ENCODE peak calls at places on chromosomes 1 and 21, in nine cellular contexts. T, O, P, E, S, M, Y, W and V are unnamed samples.

GRCh38 chr1:55640708-55641473 is 425.7 kb upstream of the USP24 start:
- DNase-seq in S (no peak), T (no peak), P (no peak), O (peak), Y (no peak), W (peak), M (peak), E (peak), V (no peak)

GRCh38 chr1:234722904-234723588 is 113.1 kb upstream of the IRF2BP2 start:
- DNase-seq in S (peak), T (peak), P (no peak), Y (peak), O (peak), E (peak), M (peak), W (peak), V (no peak)

GRCh38 chr1:53324728-53325297 is 3.1 kb downstream of the LRP8 start:
- DNase-seq in Y (no peak), O (peak), W (no peak), P (no peak), S (no peak), M (no peak), T (no peak), E (no peak), V (no peak)

GRCh38 chr1:245803666-245804037 is 648.9 kb downstream of the KIF26B start:
- DNase-seq in O (no peak), E (no peak), M (no peak), T (no peak), Y (no peak), W (no peak), S (no peak), P (no peak), V (no peak)

GRCh38 chr1:8239306-8240023 is 78.4 kb upstream of the SLC45A1 start:
- DNase-seq in O (no peak), Y (no peak), T (no peak), S (no peak), P (peak), W (no peak), M (no peak), E (peak), V (no peak)

GRCh38 chr1:77228836-77229235 is 9.6 kb upstream of the PIGK start:
- DNase-seq in Y (no peak), M (no peak), S (no peak), E (no peak), O (peak), P (no peak), W (no peak), T (no peak), V (no peak)

GRCh38 chr1:44012941-44013609 is 18.2 kb downstream of the SLC6A9 start:
- DNase-seq in T (no peak), P (no peak), O (no peak), Y (no peak), M (no peak), W (no peak), E (peak), S (no peak), V (no peak)

GRCh38 chr21:29077651-29078090 is 4.2 kb upstream of the CCT8 start:
- DNase-seq in O (no peak), W (no peak), T (no peak), S (no peak), P (no peak), M (peak), E (no peak), Y (no peak), V (no peak)

GRCh38 chr1:98385691-98386090 is 275.8 kb upstream of the SNX7 start:
- DNase-seq in Y (no peak), T (no peak), P (no peak), O (no peak), S (no peak), M (no peak), E (no peak), W (peak), V (no peak)

GRCh38 chr21:42617476-42617875 is 35.9 kb upstream of the PDE9A start:
- DNase-seq in O (no peak), P (no peak), W (no peak), T (no peak), Y (no peak), M (no peak), E (no peak), S (no peak), V (no peak)

GRCh38 chr1:158793604-158794003 is 12.6 kb upstream of the OR6N2 start:
- DNase-seq in E (no peak), M (no peak), S (no peak), W (no peak), O (no peak), P (no peak), T (no peak), Y (no peak), V (no peak)

GRCh38 chr1:230270940-230271325 is 155.2 kb downstream of the PGBD5 start:
- DNase-seq in S (no peak), O (no peak), Y (no peak), W (peak), P (no peak), T (no peak), E (no peak), M (no peak), V (no peak)

GRCh38 chr1:58156801-58157200 is 389.7 kb downstream of the OMA1 start:
- DNase-seq in P (no peak), S (no peak), T (no peak), W (no peak), O (no peak), Y (no peak), E (no peak), M (no peak), V (no peak)

GRCh38 chr1:109296782-109297181 is 10.0 kb downstream of the MYBPHL start:
- DNase-seq in S (no peak), T (no peak), M (no peak), W (no peak), O (peak), E (no peak), Y (no peak), P (no peak), V (no peak)

GRCh38 chr1:223233410-223234163 is 90.5 kb upstream of the TLR5 start:
- DNase-seq in P (peak), W (no peak), M (no peak), E (no peak), O (peak), Y (peak), T (peak), S (no peak), V (no peak)

GRCh38 chr1:101410048-101410878 is 173.4 kb downstream of the S1PR1 start:
- DNase-seq in M (no peak), T (no peak), S (no peak), O (no peak), W (peak), Y (no peak), P (no peak), E (no peak), V (no peak)

GRCh38 chr1:76238094-76238551 is 163.6 kb downstream of the ST6GALNAC3 start:
- DNase-seq in T (peak), W (no peak), S (no peak), E (no peak), O (no peak), M (no peak), P (no peak), Y (no peak), V (no peak)

GRCh38 chr1:214464303-214465287 is 86.8 kb downstream of the PTPN14 start:
- DNase-seq in S (no peak), Y (no peak), O (no peak), M (no peak), P (no peak), W (no peak), T (no peak), E (no peak), V (no peak)

GRCh38 chr1:192788184-192788583 is 20.7 kb upstream of the RGS2 start:
- DNase-seq in E (no peak), O (no peak), P (no peak), M (peak), S (peak), T (no peak), Y (peak), W (no peak), V (no peak)

GRCh38 chr1:182707116-182707515 is 22.7 kb upstream of the RGS8 start:
- DNase-seq in T (no peak), E (no peak), W (no peak), S (no peak), M (no peak), P (no peak), Y (no peak), O (no peak), V (no peak)

GRCh38 chr1:76640092-76640491 is 227.2 kb upstream of the ST6GALNAC5 start:
- DNase-seq in T (peak), S (no peak), O (peak), M (no peak), W (no peak), Y (no peak), P (no peak), E (no peak), V (no peak)

GRCh38 chr1:85278853-85279314 is 2.5 kb upstream of the BCL10 start:
- DNase-seq in E (no peak), M (peak), T (peak), W (no peak), S (peak), P (peak), O (peak), Y (peak), V (no peak)

GRCh38 chr1:38500352-38500751 is 359.2 kb downstream of the RRAGC start:
- DNase-seq in Y (no peak), O (no peak), M (no peak), E (no peak), S (no peak), W (peak), P (no peak), T (no peak), V (no peak)

GRCh38 chr1:209266590-209267172 is 316.8 kb upstream of the CAMK1G start:
- DNase-seq in E (no peak), S (no peak), T (no peak), W (no peak), Y (no peak), O (peak), M (no peak), P (peak), V (no peak)

GRCh38 chr21:31716106-31716505 is 15.8 kb downstream of the SCAF4 start:
- DNase-seq in P (no peak), W (no peak), S (no peak), O (no peak), Y (no peak), E (no peak), T (no peak), M (no peak), V (no peak)

GRCh38 chr1:30378991-30379581 is 344.3 kb downstream of the MATN1 start:
- DNase-seq in W (peak), S (no peak), T (no peak), P (no peak), Y (peak), O (peak), E (no peak), M (no peak), V (no peak)

GRCh38 chr1:164210211-164210739 is 348.7 kb upstream of the PBX1 start:
- DNase-seq in S (no peak), W (no peak), Y (no peak), P (no peak), E (no peak), T (no peak), O (no peak), M (no peak), V (no peak)

GRCh38 chr1:109274533-109275476 is 8.1 kb downstream of the PSRC1 start:
- DNase-seq in E (peak), T (peak), O (peak), W (peak), S (peak), P (peak), Y (peak), M (peak), V (no peak)

DNA sequence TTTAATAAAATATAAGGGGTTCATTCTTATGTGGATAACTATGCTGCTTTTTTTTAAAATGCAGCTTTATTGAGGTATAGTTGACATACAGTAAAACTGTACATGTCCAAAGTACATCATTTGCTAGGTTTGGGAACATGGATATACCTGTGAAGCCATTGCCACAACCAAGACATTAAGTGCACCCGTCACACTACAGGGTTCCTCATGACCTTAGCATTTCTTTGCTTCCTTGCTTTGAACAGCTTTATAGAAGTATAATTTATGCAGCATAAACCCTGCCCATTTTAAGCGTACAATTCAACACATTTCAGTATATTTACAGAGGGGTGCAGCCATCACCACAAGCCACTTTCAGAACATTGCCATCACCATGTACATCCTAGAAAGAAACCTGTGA is 26.3 kb downstream of the FHAD1 start:
- DNase-seq in T (no peak), E (no peak), W (no peak), M (no peak), P (no peak), O (no peak), S (no peak), Y (no peak), V (no peak)
- TF ChIP-seq CTCF in T (no peak), E (no peak), W (no peak), M (no peak), P (no peak), O (no peak), S (no peak), Y (no peak), V (no peak)

DNA sequence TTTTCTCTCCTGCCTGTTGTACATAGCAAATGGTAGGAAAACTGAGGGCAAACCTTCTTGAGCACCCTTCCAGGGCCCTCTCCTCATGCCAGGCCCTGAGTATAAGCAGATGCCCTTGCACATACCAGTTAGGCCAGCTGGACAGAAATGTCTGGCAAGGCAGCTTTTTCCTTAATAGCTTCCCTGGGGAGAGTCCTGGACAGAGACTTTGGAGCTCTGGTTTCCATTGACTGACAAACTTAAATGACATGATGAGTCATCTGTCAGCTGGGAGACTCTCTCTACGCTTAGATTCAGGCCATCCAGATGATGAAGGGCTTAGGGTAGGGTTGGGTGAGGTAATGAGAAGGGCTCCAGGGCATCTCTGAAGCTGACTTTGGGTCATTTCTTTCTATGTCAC is 317.5 kb downstream of the ASTN1 start:
- DNase-seq in T (no peak), S (no peak), O (no peak), E (no peak), P (no peak), Y (no peak), W (peak), M (no peak), V (no peak)
- TF ChIP-seq CTCF in T (no peak), S (no peak), O (no peak), E (no peak), P (no peak), Y (no peak), W (no peak), M (no peak), V (no peak)

DNA sequence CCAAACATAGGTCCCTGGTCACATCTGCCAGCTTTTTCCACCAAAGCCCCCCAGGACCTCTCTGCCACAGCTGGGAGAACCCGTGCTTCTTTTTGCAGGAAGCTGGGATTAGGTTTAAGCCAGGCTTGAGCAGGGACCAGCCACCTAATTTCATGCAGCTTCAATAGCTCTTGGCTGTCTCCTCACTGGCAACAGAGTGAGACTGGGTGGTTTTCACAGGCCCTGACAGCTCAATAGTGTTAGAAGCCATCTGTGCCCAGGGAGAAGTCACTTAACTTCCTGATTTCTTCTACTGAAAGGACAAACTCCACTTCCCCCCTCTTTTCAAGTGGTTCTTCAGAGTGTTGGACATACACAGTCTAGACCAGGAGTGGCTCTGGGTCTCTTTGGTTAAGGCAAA is 20.4 kb upstream of the SRSF4 start:
- DNase-seq in O (no peak), P (no peak), Y (no peak), S (no peak), M (no peak), W (no peak), T (no peak), E (no peak), V (no peak)
- TF ChIP-seq CTCF in O (no peak), P (no peak), Y (no peak), S (no peak), M (no peak), W (no peak), T (no peak), E (no peak), V (no peak)

DNA sequence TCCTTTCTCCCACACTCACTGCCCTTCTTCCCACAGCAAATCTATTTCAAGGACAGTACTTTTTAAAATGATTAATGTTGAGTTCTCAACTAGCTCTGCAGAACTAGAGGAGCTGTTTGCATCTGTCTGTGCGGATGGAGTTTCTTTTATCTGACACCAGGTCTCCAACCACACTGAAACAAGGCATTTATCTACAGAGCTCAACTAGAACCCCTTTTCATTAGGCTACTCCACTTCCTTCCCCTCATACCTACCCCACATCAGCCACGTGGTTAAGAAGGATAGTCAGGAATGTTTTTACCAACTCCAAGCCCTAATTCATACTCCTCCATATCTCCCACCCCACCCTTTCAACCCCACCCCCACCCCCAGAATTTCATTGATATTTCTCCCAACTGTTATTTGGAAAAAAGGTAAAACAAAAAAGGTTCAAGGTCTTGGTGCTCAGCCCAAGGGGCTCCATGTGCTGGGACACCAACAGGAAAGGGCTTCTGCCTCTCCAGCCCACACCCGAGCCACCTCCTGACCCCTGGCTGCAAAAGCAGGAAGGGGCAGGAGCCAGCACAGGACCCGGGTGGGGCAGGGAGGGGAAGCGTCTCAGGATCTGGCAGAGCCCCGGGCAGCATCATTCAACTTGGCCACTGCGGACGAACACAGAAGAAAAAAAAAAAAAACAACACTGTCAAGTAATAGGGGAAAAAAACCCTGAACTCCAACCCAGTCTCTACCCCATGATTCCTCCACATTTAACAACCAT is 7.0 kb downstream of the ENSA start:
- DNase-seq in O (no peak), Y (no peak), M (no peak), T (no peak), P (no peak), S (no peak), W (peak), E (no peak), V (no peak)
- TF ChIP-seq CTCF in O (no peak), Y (no peak), M (no peak), T (no peak), P (no peak), S (no peak), W (no peak), E (no peak), V (no peak)

GRCh38 chr1:162709132-162709860 is 77.0 kb downstream of the DDR2 start:
- DNase-seq in T (no peak), E (no peak), Y (no peak), M (no peak), S (no peak), O (no peak), P (no peak), W (no peak), V (no peak)
- TF ChIP-seq CTCF in T (no peak), E (no peak), Y (no peak), M (no peak), S (no peak), O (no peak), P (no peak), W (no peak), V (no peak)

DNA sequence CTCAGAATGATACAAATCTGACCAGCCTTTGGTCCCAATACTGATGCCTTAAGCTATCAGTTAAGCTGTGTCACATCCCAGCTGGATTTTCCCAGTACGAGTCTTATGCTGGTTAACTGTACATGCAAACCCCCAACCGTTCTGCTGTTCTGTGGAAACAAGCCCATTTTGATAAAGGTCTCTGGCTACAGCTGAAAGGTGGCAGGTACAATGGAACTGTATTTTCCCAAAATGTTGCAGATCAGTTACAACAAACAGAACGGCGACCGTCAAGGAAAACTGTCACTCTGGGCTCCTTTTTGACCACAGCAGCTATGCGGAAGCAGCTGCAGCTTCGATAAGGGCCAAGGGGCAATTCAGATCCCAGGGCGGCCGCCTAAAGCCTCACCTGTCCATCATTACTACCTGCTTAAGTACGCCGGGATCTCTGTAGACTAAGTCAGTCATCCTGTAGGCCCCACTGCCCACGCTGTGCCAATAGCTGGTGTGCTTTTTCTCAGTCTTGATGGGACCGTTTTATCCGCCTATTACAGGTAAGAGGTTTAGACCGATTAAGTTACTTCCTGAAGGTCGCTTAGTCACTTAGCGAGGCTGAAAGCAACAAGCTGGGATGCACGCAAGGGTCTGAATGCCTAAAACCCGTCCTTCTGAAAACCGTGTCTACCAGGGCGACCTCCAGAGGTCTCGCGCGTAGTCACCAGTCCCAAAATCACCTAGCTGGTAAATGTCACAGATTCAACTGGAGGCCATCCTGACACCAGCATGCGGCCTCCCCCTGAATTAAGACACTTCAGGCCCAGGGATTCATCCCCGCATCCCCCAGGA is 11.1 kb upstream of the RAB42 start:
- DNase-seq in M (no peak), O (peak), Y (no peak), P (peak), W (peak), T (no peak), S (peak), E (peak), V (no peak)
- TF ChIP-seq CTCF in M (no peak), O (no peak), Y (peak), P (no peak), W (peak), T (no peak), S (no peak), E (no peak), V (no peak)